ENCODE peak calls at places on chromosomes 1 and 21, in seven cellular contexts. B is stimulated activated CD4-positive, alpha-beta T cell treated with anti-CD3 and anti-CD28 coated beads, Interleukin-4, amount 100 ng/mL, for 48 hours; M is HS-27A; T is cardiac fibroblast; G is Ammon's horn; R is activated CD8-positive, alpha-beta memory T cell treated with anti-CD3 and anti-CD28 coated beads, Interleukin-2, amount 50 U/mL, for 4 hours; C is RWPE1. V is an unnamed sample.
A peak's percentile ranks its signal among the peaks of the same experiment; 100 is the strongest.

GRCh38 chr1:154760469-154760933 is 109.6 kb downstream of the KCNN3 start:
- DNase-seq in B (peak; percentile 81), M (no peak), T (no peak), G (no peak), R (peak; percentile 90), C (peak; percentile 68), V (peak; percentile 20)

GRCh38 chr1:202807367-202807925 is 775 bp downstream of the KDM5B start:
- DNase-seq in B (peak; percentile 34), M (no peak), T (peak; percentile 29), G (peak; percentile 23), R (peak; percentile 62), C (peak; percentile 94), V (no peak)

GRCh38 chr1:22738522-22738921 is 27.9 kb downstream of the EPHB2 start:
- DNase-seq in B (no peak), M (no peak), T (peak; percentile 38), G (no peak), R (no peak), C (no peak), V (no peak)

GRCh38 chr21:18937337-18937736 is 533.8 kb upstream of the TMPRSS15 start:
- DNase-seq in B (no peak), M (no peak), T (no peak), G (no peak), R (no peak), C (no peak), V (no peak)

GRCh38 chr21:21714396-21714795 is 716.2 kb downstream of the NCAM2 start:
- DNase-seq in B (no peak), M (peak; percentile 88), T (peak; percentile 84), G (no peak), R (no peak), C (no peak), V (no peak)

GRCh38 chr1:21621051-21621450 is 48.1 kb downstream of the RAP1GAP start:
- DNase-seq in B (no peak), M (no peak), T (no peak), G (no peak), R (no peak), C (no peak), V (no peak)

GRCh38 chr1:186775881-186776560 is 52.7 kb upstream of the PLA2G4A start:
- DNase-seq in B (no peak), M (no peak), T (no peak), G (no peak), R (no peak), C (peak; percentile 5), V (no peak)

GRCh38 chr1:40755052-40755451 is 28.5 kb upstream of the KCNQ4 start:
- DNase-seq in B (no peak), M (no peak), T (peak; percentile 84), G (no peak), R (no peak), C (no peak), V (no peak)